ENCODE peak calls at places on chromosomes 4 and X, in eight cellular contexts. One of them, this sample, is unnamed.
A peak's percentile ranks its signal among the peaks of the same experiment; 100 is the strongest.

GRCh38 chrX:148672526-148672925 is 172.1 kb downstream of the AFF2 start:
- DNase-seq in cardiac muscle cell: no peak
- DNase-seq in IMR-90: no peak
- DNase-seq in A549: no peak
- DNase-seq in stomach: no peak
- DNase-seq in uterus: no peak
- DNase-seq in osteoblast: no peak
- DNase-seq in breast epithelium: no peak
- DNase-seq in this sample: no peak

GRCh38 chrX:15680401-15680800 is 15.8 kb upstream of the CLTRN start:
- DNase-seq in A549: no peak
- DNase-seq in stomach: no peak
- DNase-seq in IMR-90: peak; percentile 88
- DNase-seq in cardiac muscle cell: peak; percentile 51
- DNase-seq in breast epithelium: no peak
- DNase-seq in osteoblast: no peak
- DNase-seq in uterus: no peak
- DNase-seq in this sample: no peak

GRCh38 chr4:148060264-148061138 is 328.6 kb downstream of the ARHGAP10 start:
- DNase-seq in stomach: no peak
- DNase-seq in uterus: no peak
- DNase-seq in A549: no peak
- DNase-seq in breast epithelium: no peak
- DNase-seq in osteoblast: no peak
- DNase-seq in IMR-90: no peak
- DNase-seq in cardiac muscle cell: no peak
- DNase-seq in this sample: no peak

GRCh38 chrX:69093960-69094935 is 71.0 kb downstream of the PJA1 start:
- DNase-seq in IMR-90: peak; percentile 60
- DNase-seq in breast epithelium: peak; percentile 26
- DNase-seq in A549: peak; percentile 67
- DNase-seq in stomach: peak; percentile 48
- DNase-seq in uterus: peak; percentile 66
- DNase-seq in osteoblast: peak; percentile 93
- DNase-seq in cardiac muscle cell: peak; percentile 76
- DNase-seq in this sample: peak; percentile 54

GRCh38 chr4:26821677-26822503 is 38.8 kb upstream of the STIM2 start:
- DNase-seq in breast epithelium: no peak
- DNase-seq in cardiac muscle cell: no peak
- DNase-seq in uterus: no peak
- DNase-seq in IMR-90: peak; percentile 20
- DNase-seq in osteoblast: no peak
- DNase-seq in A549: no peak
- DNase-seq in stomach: no peak
- DNase-seq in this sample: peak; percentile 37

GRCh38 chr4:113083346-113083745 is 33.9 kb downstream of the ANK2 start:
- DNase-seq in IMR-90: no peak
- DNase-seq in stomach: no peak
- DNase-seq in A549: no peak
- DNase-seq in cardiac muscle cell: no peak
- DNase-seq in uterus: no peak
- DNase-seq in breast epithelium: no peak
- DNase-seq in osteoblast: no peak
- DNase-seq in this sample: no peak

GRCh38 chrX:28586291-28586690 is 955 bp upstream of the IL1RAPL1 start:
- DNase-seq in cardiac muscle cell: peak; percentile 70
- DNase-seq in A549: no peak
- DNase-seq in IMR-90: peak; percentile 45
- DNase-seq in stomach: no peak
- DNase-seq in osteoblast: no peak
- DNase-seq in breast epithelium: no peak
- DNase-seq in uterus: no peak
- DNase-seq in this sample: no peak

GRCh38 chr4:8690216-8690786 is 97.7 kb downstream of the CPZ start:
- DNase-seq in breast epithelium: no peak
- DNase-seq in A549: no peak
- DNase-seq in stomach: no peak
- DNase-seq in osteoblast: peak; percentile 56
- DNase-seq in IMR-90: no peak
- DNase-seq in uterus: no peak
- DNase-seq in cardiac muscle cell: no peak
- DNase-seq in this sample: no peak

GRCh38 chr4:44927361-44928061 is 201.2 kb upstream of the GNPDA2 start:
- DNase-seq in uterus: no peak
- DNase-seq in osteoblast: no peak
- DNase-seq in IMR-90: peak; percentile 14
- DNase-seq in A549: peak; percentile 0
- DNase-seq in breast epithelium: no peak
- DNase-seq in cardiac muscle cell: peak; percentile 60
- DNase-seq in stomach: no peak
- DNase-seq in this sample: no peak

GRCh38 chr4:148530114-148530513 is 87.9 kb upstream of the NR3C2 start:
- DNase-seq in A549: no peak
- DNase-seq in breast epithelium: no peak
- DNase-seq in cardiac muscle cell: no peak
- DNase-seq in stomach: no peak
- DNase-seq in IMR-90: peak; percentile 55
- DNase-seq in osteoblast: no peak
- DNase-seq in uterus: no peak
- DNase-seq in this sample: no peak

GRCh38 chr4:158996669-158997074 is 106.2 kb upstream of the RAPGEF2 start:
- DNase-seq in IMR-90: peak; percentile 97
- DNase-seq in stomach: no peak
- DNase-seq in osteoblast: peak; percentile 81
- DNase-seq in uterus: no peak
- DNase-seq in cardiac muscle cell: peak; percentile 92
- DNase-seq in breast epithelium: no peak
- DNase-seq in A549: peak; percentile 49
- DNase-seq in this sample: no peak

GRCh38 chr4:84865600-84865999 is 100.9 kb downstream of the WDFY3 start:
- DNase-seq in IMR-90: no peak
- DNase-seq in stomach: no peak
- DNase-seq in A549: no peak
- DNase-seq in uterus: no peak
- DNase-seq in breast epithelium: no peak
- DNase-seq in cardiac muscle cell: no peak
- DNase-seq in osteoblast: no peak
- DNase-seq in this sample: no peak

GRCh38 chr4:163493643-163494359 is 689 bp upstream of the TMA16 start:
- DNase-seq in stomach: peak; percentile 32
- DNase-seq in A549: no peak
- DNase-seq in breast epithelium: no peak
- DNase-seq in cardiac muscle cell: no peak
- DNase-seq in uterus: no peak
- DNase-seq in osteoblast: no peak
- DNase-seq in IMR-90: no peak
- DNase-seq in this sample: no peak

GRCh38 chr4:155762351-155762750 is 3.5 kb downstream of the GUCY1B1 start:
- DNase-seq in osteoblast: no peak
- DNase-seq in stomach: no peak
- DNase-seq in cardiac muscle cell: no peak
- DNase-seq in uterus: no peak
- DNase-seq in A549: no peak
- DNase-seq in IMR-90: peak; percentile 38
- DNase-seq in breast epithelium: no peak
- DNase-seq in this sample: no peak

GRCh38 chrX:40964633-40965586 is 120.3 kb upstream of the USP9X start:
- DNase-seq in osteoblast: no peak
- DNase-seq in A549: no peak
- DNase-seq in uterus: no peak
- DNase-seq in IMR-90: no peak
- DNase-seq in cardiac muscle cell: no peak
- DNase-seq in breast epithelium: no peak
- DNase-seq in stomach: no peak
- DNase-seq in this sample: no peak

GRCh38 chr4:103021120-103021519 is 1.6 kb upstream of the SLC9B1 start:
- DNase-seq in breast epithelium: no peak
- DNase-seq in IMR-90: no peak
- DNase-seq in uterus: no peak
- DNase-seq in cardiac muscle cell: no peak
- DNase-seq in A549: no peak
- DNase-seq in osteoblast: no peak
- DNase-seq in stomach: no peak
- DNase-seq in this sample: no peak

GRCh38 chrX:149630681-149631292 is 805 bp downstream of the TMEM185A start:
- DNase-seq in A549: peak; percentile 15
- DNase-seq in breast epithelium: no peak
- DNase-seq in stomach: no peak
- DNase-seq in IMR-90: peak; percentile 55
- DNase-seq in uterus: no peak
- DNase-seq in osteoblast: peak; percentile 76
- DNase-seq in cardiac muscle cell: peak; percentile 58
- DNase-seq in this sample: no peak

GRCh38 chrX:103779156-103779555 is 2.5 kb downstream of the PLP1 start:
- DNase-seq in osteoblast: no peak
- DNase-seq in uterus: no peak
- DNase-seq in cardiac muscle cell: peak; percentile 66
- DNase-seq in A549: no peak
- DNase-seq in stomach: no peak
- DNase-seq in IMR-90: no peak
- DNase-seq in breast epithelium: no peak
- DNase-seq in this sample: no peak

GRCh38 chr4:6472008-6472386 is 417 bp downstream of the PPP2R2C start:
- DNase-seq in stomach: no peak
- DNase-seq in IMR-90: no peak
- DNase-seq in breast epithelium: no peak
- DNase-seq in cardiac muscle cell: no peak
- DNase-seq in A549: no peak
- DNase-seq in osteoblast: peak; percentile 59
- DNase-seq in uterus: no peak
- DNase-seq in this sample: no peak

GRCh38 chr4:137032242-137032641 is 500.1 kb downstream of the PCDH18 start:
- DNase-seq in A549: no peak
- DNase-seq in uterus: no peak
- DNase-seq in stomach: no peak
- DNase-seq in breast epithelium: no peak
- DNase-seq in osteoblast: no peak
- DNase-seq in cardiac muscle cell: peak; percentile 3
- DNase-seq in IMR-90: no peak
- DNase-seq in this sample: no peak

GRCh38 chr4:31307026-31307425 is 586.9 kb downstream of the PCDH7 start:
- DNase-seq in stomach: no peak
- DNase-seq in A549: no peak
- DNase-seq in breast epithelium: no peak
- DNase-seq in osteoblast: no peak
- DNase-seq in cardiac muscle cell: no peak
- DNase-seq in uterus: no peak
- DNase-seq in IMR-90: no peak
- DNase-seq in this sample: no peak

GRCh38 chrX:50813843-50814661 is at the start of gene SHROOM4:
- DNase-seq in A549: no peak
- DNase-seq in uterus: peak; percentile 20
- DNase-seq in cardiac muscle cell: peak; percentile 73
- DNase-seq in osteoblast: peak; percentile 93
- DNase-seq in IMR-90: peak; percentile 58
- DNase-seq in stomach: peak; percentile 28
- DNase-seq in breast epithelium: peak; percentile 24
- DNase-seq in this sample: no peak

GRCh38 chrX:39835241-39835640 is 262.5 kb downstream of the BCOR start:
- DNase-seq in breast epithelium: no peak
- DNase-seq in uterus: no peak
- DNase-seq in stomach: no peak
- DNase-seq in IMR-90: no peak
- DNase-seq in cardiac muscle cell: no peak
- DNase-seq in osteoblast: no peak
- DNase-seq in A549: no peak
- DNase-seq in this sample: no peak

DNA sequence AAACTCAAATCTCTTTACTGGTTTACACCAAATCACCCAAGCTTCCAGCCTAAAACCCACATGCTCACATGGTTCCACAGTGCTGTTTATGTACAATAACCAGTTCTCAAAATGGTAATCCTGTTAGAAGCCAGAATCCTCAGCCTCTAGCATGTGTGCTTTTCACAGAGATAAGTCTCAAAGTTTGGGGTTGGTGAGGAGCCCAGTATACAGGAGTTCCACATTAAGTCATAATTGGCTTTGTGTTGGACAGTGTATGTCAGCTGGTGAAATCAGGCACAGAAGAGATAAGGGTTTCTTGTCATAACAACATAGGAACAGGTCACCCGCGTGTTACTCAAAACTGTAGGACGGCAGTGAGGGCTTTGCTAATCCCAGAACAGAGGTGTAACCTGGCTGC is at the start of gene TRIML1:
- DNase-seq in A549: no peak
- DNase-seq in breast epithelium: no peak
- DNase-seq in stomach: no peak
- DNase-seq in cardiac muscle cell: no peak
- DNase-seq in osteoblast: peak; percentile 69
- DNase-seq in uterus: no peak
- DNase-seq in IMR-90: no peak
- DNase-seq in this sample: no peak
- H3K4me1 ChIP-seq in A549: no peaks in the 10 kb centered on the region
- H3K4me1 ChIP-seq in breast epithelium: no peaks in the 10 kb centered on the region
- H3K4me1 ChIP-seq in stomach: no peaks in the 10 kb centered on the region
- H3K4me1 ChIP-seq in cardiac muscle cell: no peaks in the 10 kb centered on the region
- H3K4me1 ChIP-seq in osteoblast: no peaks in the 10 kb centered on the region
- H3K4me1 ChIP-seq in uterus: no peaks in the 10 kb centered on the region
- H3K4me1 ChIP-seq in IMR-90: no peaks in the 10 kb centered on the region
- H3K4me1 ChIP-seq in this sample: peaks cover 10% of the 10 kb centered on the region

GRCh38 chr4:180832086-180832485 is 1411.1 kb upstream of the TENM3 start:
- DNase-seq in IMR-90: no peak
- DNase-seq in A549: no peak
- DNase-seq in osteoblast: no peak
- DNase-seq in uterus: no peak
- DNase-seq in stomach: no peak
- DNase-seq in cardiac muscle cell: no peak
- DNase-seq in breast epithelium: no peak
- DNase-seq in this sample: peak; percentile 6
- TF ChIP-seq CTCF in IMR-90: peak; percentile 20
- TF ChIP-seq CTCF in A549: no peak
- TF ChIP-seq CTCF in osteoblast: peak; percentile 7
- TF ChIP-seq CTCF in uterus: no peak
- TF ChIP-seq CTCF in stomach: no peak
- TF ChIP-seq CTCF in cardiac muscle cell: peak; percentile 8
- TF ChIP-seq CTCF in breast epithelium: no peak
- TF ChIP-seq CTCF in this sample: peak; percentile 28

DNA sequence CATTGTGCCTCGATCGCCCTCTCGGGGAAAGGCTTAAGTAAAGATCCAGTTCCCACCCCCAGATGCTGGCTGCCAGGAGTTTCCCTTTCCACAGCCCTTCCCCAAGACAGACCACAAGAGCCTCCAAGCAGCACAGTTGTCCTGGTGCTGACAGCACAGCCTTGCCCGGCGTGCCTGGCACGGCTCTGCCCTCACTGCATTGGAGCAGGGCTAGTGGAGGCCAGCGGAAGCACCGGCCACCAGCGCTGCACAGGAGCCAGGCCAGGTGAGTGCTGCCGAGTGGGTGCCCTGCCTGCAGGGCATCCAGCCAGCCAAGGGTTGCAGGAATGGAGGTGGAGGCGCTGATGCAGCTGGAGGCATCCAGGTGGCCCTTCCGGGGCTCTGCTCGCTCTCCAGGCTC is 9.6 kb upstream of the MSANTD1 start:
- DNase-seq in osteoblast: no peak
- DNase-seq in uterus: no peak
- DNase-seq in breast epithelium: no peak
- DNase-seq in A549: no peak
- DNase-seq in stomach: no peak
- DNase-seq in IMR-90: no peak
- DNase-seq in cardiac muscle cell: no peak
- DNase-seq in this sample: no peak
- H3K4me3 ChIP-seq in osteoblast: no peak overlapping the region
- H3K4me3 ChIP-seq in uterus: no peak overlapping the region
- H3K4me3 ChIP-seq in breast epithelium: no peak overlapping the region
- H3K4me3 ChIP-seq in A549: no peak overlapping the region
- H3K4me3 ChIP-seq in stomach: no peak overlapping the region
- H3K4me3 ChIP-seq in IMR-90: no peak overlapping the region
- H3K4me3 ChIP-seq in cardiac muscle cell: no peak overlapping the region
- H3K4me3 ChIP-seq in this sample: no peak overlapping the region

GRCh38 chrX:1475881-1476280 is 23.2 kb upstream of the ASMTL start:
- DNase-seq in uterus: no peak
- DNase-seq in stomach: no peak
- DNase-seq in A549: no peak
- DNase-seq in breast epithelium: peak; percentile 2
- DNase-seq in cardiac muscle cell: no peak
- DNase-seq in IMR-90: no peak
- DNase-seq in osteoblast: no peak
- DNase-seq in this sample: no peak
- H3K4me1 ChIP-seq in uterus: no peaks in the 10 kb centered on the region
- H3K4me1 ChIP-seq in stomach: no peaks in the 10 kb centered on the region
- H3K4me1 ChIP-seq in A549: peaks cover 6% of the 10 kb centered on the region
- H3K4me1 ChIP-seq in breast epithelium: no peaks in the 10 kb centered on the region
- H3K4me1 ChIP-seq in cardiac muscle cell: no peaks in the 10 kb centered on the region
- H3K4me1 ChIP-seq in IMR-90: no peaks in the 10 kb centered on the region
- H3K4me1 ChIP-seq in osteoblast: no peaks in the 10 kb centered on the region
- H3K4me1 ChIP-seq in this sample: no peaks in the 10 kb centered on the region

This sample was measured in Caco-2.